ENCODE peak calls at places on chromosomes 2 and 18, in nine cellular contexts. I is A549; U is NCI-H1092; S is mesothelial cell of epicardium; R is germinal center; X is H7; Q is NCI-H510A treated with DMSO at 0.1 percent for 48 hours; Z is stimulated activated CD4-positive, alpha-beta T cell treated with anti-CD3 and anti-CD28 coated beads, TNF-alpha, amount 100 ng/mL, for 1 hour; D is GM20000. T is an unnamed sample.

GRCh38 chr2:37827911-37828411 is 97.1 kb upstream of the RMDN2 start:
- DNase-seq in R (no peak), S (no peak), I (no peak), Z (no peak), D (no peak), U (no peak), Q (peak; percentile 25), X (no peak), T (peak; percentile 37)

GRCh38 chr18:28974504-28974903 is 797.6 kb upstream of the CDH2 start:
- DNase-seq in X (no peak), S (no peak), Q (no peak), D (no peak), Z (no peak), U (no peak), I (no peak), R (no peak), T (no peak)

GRCh38 chr2:239661334-239662312 is 260.8 kb upstream of the HDAC4 start:
- DNase-seq in U (no peak), Z (no peak), S (no peak), D (no peak), R (no peak), I (no peak), Q (no peak), X (no peak), T (no peak)

GRCh38 chr2:224518806-224519580 is 66.2 kb downstream of the CUL3 start:
- DNase-seq in I (no peak), D (no peak), U (no peak), S (no peak), R (no peak), Z (no peak), Q (no peak), X (no peak), T (no peak)

GRCh38 chr2:175233135-175233719 is 51.7 kb upstream of the ATP5MC3 start:
- DNase-seq in S (no peak), Z (no peak), I (no peak), U (no peak), R (no peak), Q (no peak), D (no peak), X (no peak), T (no peak)

GRCh38 chr18:32529737-32530420 is 59.2 kb upstream of the GAREM1 start:
- DNase-seq in U (no peak), Q (no peak), X (no peak), S (no peak), D (no peak), I (no peak), R (no peak), Z (no peak), T (no peak)

GRCh38 chr2:73700111-73700510 is 37.0 kb downstream of the TPRKB start:
- DNase-seq in X (no peak), R (no peak), Z (no peak), D (no peak), Q (no peak), U (no peak), S (no peak), I (no peak), T (no peak)

GRCh38 chr2:186348200-186348599 is 137.9 kb upstream of the ZC3H15 start:
- DNase-seq in R (no peak), X (no peak), D (no peak), S (no peak), Z (no peak), U (no peak), Q (no peak), I (no peak), T (no peak)

GRCh38 chr18:45733535-45733934 is 9.6 kb downstream of the SLC14A1 start:
- DNase-seq in D (no peak), U (no peak), X (peak; percentile 46), Q (no peak), R (no peak), Z (no peak), S (no peak), I (no peak), T (no peak)

GRCh38 chr2:196275646-196276352 is 104.4 kb upstream of the STK17B start:
- DNase-seq in U (no peak), I (no peak), Z (no peak), D (no peak), Q (no peak), S (no peak), R (peak; percentile 36), X (no peak), T (no peak)

GRCh38 chr18:79776674-79777073 is 21.1 kb upstream of the KCNG2 start:
- DNase-seq in R (no peak), Z (no peak), U (no peak), D (no peak), I (no peak), Q (no peak), X (no peak), S (no peak), T (no peak)